ENCODE peak calls at places on chromosomes 16 and 17, in ten cellular contexts. H is H1, S is upper lobe of left lung, O is stomach, G is endothelial cell of umbilical vein, P is GM12892, Q is prostate gland, M is esophagus muscularis mucosa, R is HCT116, B is transverse colon. F is an unnamed sample.

GRCh38 chr17:81831957-81832607 is 1.0 kb downstream of the MCRIP1 start:
- DNase-seq in H (no peak), S (peak), O (no peak), G (no peak), P (no peak), Q (no peak), M (no peak), R (no peak), B (no peak), F (peak)

GRCh38 chr16:70348991-70349390 is 2.3 kb downstream of the DDX19A start:
- DNase-seq in H (no peak), S (no peak), O (no peak), G (no peak), P (no peak), Q (no peak), M (no peak), R (no peak), B (no peak), F (no peak)

GRCh38 chr16:54059319-54059718 is 227.3 kb downstream of the IRX3 start:
- DNase-seq in H (no peak), S (no peak), O (no peak), G (no peak), P (no peak), Q (no peak), M (no peak), R (no peak), B (no peak), F (no peak)

GRCh38 chr16:1809281-1809801 is 15.8 kb upstream of the IGFALS start:
- DNase-seq in H (no peak), S (no peak), O (no peak), G (no peak), P (no peak), Q (no peak), M (no peak), R (no peak), B (peak), F (no peak)

GRCh38 chr16:28981517-28981916 is 3.3 kb upstream of the LAT start:
- DNase-seq in H (no peak), S (no peak), O (no peak), G (no peak), P (peak), Q (no peak), M (no peak), R (no peak), B (no peak), F (no peak)

GRCh38 chr17:8619294-8619693 is 11.2 kb downstream of the MYH10 start:
- DNase-seq in H (no peak), S (no peak), O (no peak), G (no peak), P (no peak), Q (no peak), M (no peak), R (no peak), B (no peak), F (no peak)

GRCh38 chr16:63913278-63913677 is 1208.6 kb downstream of the CDH11 start:
- DNase-seq in H (no peak), S (no peak), O (no peak), G (no peak), P (no peak), Q (no peak), M (no peak), R (no peak), B (no peak), F (no peak)

GRCh38 chr16:75219838-75220237 is 1.1 kb downstream of the CTRB1 start:
- DNase-seq in H (no peak), S (no peak), O (no peak), G (no peak), P (no peak), Q (no peak), M (no peak), R (no peak), B (no peak), F (no peak)

GRCh38 chr17:4247981-4248388 is 15.8 kb downstream of the ANKFY1 start:
- DNase-seq in H (peak), S (peak), O (peak), G (no peak), P (no peak), Q (peak), M (no peak), R (peak), B (peak), F (no peak)

GRCh38 chr16:14374451-14375131 is 255.5 kb downstream of the PARN start:
- DNase-seq in H (no peak), S (no peak), O (no peak), G (no peak), P (no peak), Q (no peak), M (no peak), R (no peak), B (no peak), F (no peak)

GRCh38 chr17:63842173-63842539 is 329 bp downstream of the SMARCD2 start:
- DNase-seq in H (no peak), S (no peak), O (peak), G (peak), P (no peak), Q (peak), M (no peak), R (no peak), B (no peak), F (peak)

GRCh38 chr16:11677451-11677951 is 9.2 kb downstream of the SNN start:
- DNase-seq in H (no peak), S (no peak), O (no peak), G (no peak), P (no peak), Q (no peak), M (no peak), R (no peak), B (no peak), F (no peak)

GRCh38 chr17:16343569-16343968 is 9.7 kb downstream of the CENPV start:
- DNase-seq in H (no peak), S (no peak), O (no peak), G (no peak), P (no peak), Q (no peak), M (no peak), R (no peak), B (no peak), F (no peak)

GRCh38 chr16:16797239-16797638 is 418.3 kb downstream of the NPIPA7 start:
- DNase-seq in H (no peak), S (no peak), O (no peak), G (no peak), P (no peak), Q (no peak), M (no peak), R (no peak), B (no peak), F (no peak)

GRCh38 chr16:51048544-51048943 is 102.5 kb downstream of the SALL1 start:
- DNase-seq in H (no peak), S (no peak), O (no peak), G (no peak), P (no peak), Q (no peak), M (no peak), R (no peak), B (no peak), F (no peak)

GRCh38 chr16:15539197-15539596 is 103.8 kb downstream of the MARF1 start:
- DNase-seq in H (no peak), S (no peak), O (no peak), G (no peak), P (no peak), Q (no peak), M (no peak), R (peak), B (peak), F (no peak)

GRCh38 chr16:50024207-50024606 is 818 bp upstream of the CNEP1R1 start:
- DNase-seq in H (no peak), S (no peak), O (no peak), G (no peak), P (no peak), Q (peak), M (no peak), R (no peak), B (no peak), F (no peak)

GRCh38 chr17:3888343-3889171 is 4.3 kb downstream of the CAMKK1 start:
- DNase-seq in H (no peak), S (no peak), O (peak), G (peak), P (no peak), Q (peak), M (no peak), R (peak), B (peak), F (no peak)

GRCh38 chr17:81576621-81577277 is 24.6 kb upstream of the FAAP100 start:
- DNase-seq in H (no peak), S (no peak), O (no peak), G (peak), P (no peak), Q (no peak), M (no peak), R (no peak), B (no peak), F (no peak)

GRCh38 chr17:59756236-59756818 is 48.9 kb downstream of the VMP1 start:
- DNase-seq in H (no peak), S (no peak), O (no peak), G (peak), P (no peak), Q (no peak), M (no peak), R (peak), B (no peak), F (no peak)
- TF ChIP-seq POLR2AphosphoS5 in H (no peak), S (no peak), O (no peak), G (peak), P (no peak), Q (no peak), M (no peak), R (peak), B (no peak), F (no peak)

GRCh38 chr17:53630638-53631037 is 192.1 kb upstream of the KIF2B start:
- DNase-seq in H (no peak), S (no peak), O (no peak), G (no peak), P (no peak), Q (no peak), M (no peak), R (no peak), B (no peak), F (no peak)

GRCh38 chr17:53628011-53628410 is 194.7 kb upstream of the KIF2B start:
- DNase-seq in H (no peak), S (no peak), O (no peak), G (no peak), P (no peak), Q (no peak), M (no peak), R (no peak), B (no peak), F (no peak)

GRCh38 chr17:53630115-53630514 is 192.6 kb upstream of the KIF2B start:
- DNase-seq in H (no peak), S (no peak), O (no peak), G (no peak), P (no peak), Q (no peak), M (no peak), R (no peak), B (no peak), F (no peak)

GRCh38 chr17:53627511-53627910 is 195.2 kb upstream of the KIF2B start:
- DNase-seq in H (no peak), S (no peak), O (no peak), G (no peak), P (no peak), Q (no peak), M (no peak), R (no peak), B (no peak), F (no peak)

GRCh38 chr17:53629188-53629587 is 193.5 kb upstream of the KIF2B start:
- DNase-seq in H (no peak), S (no peak), O (no peak), G (no peak), P (no peak), Q (no peak), M (no peak), R (no peak), B (no peak), F (no peak)
- TF ChIP-seq POLR2A in H (no peak), S (no peak), O (no peak), G (no peak), P (no peak), Q (no peak), M (no peak), R (no peak), B (no peak), F (no peak)

DNA sequence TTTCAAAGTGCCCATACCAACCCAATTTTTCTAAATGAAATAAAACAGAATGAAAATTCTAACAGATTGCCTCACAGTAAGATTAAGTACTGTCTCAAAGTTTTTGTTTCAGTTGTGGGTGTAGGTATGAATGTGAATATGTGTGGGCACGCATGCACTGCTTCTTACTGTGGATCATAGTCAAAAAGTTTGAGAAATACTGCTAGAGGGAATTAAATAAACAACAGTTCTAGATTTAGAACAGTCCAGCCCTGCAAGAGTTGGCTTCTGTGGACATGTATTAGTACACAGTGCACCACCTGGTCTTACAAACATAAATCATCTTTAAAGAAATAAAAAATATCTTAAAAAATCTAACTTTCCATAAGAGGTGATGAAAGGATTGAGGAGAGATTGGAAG is 8.4 kb downstream of the ZNF652 start:
- DNase-seq in H (no peak), S (no peak), O (no peak), G (no peak), P (no peak), Q (no peak), M (no peak), R (no peak), B (no peak), F (no peak)
- TF ChIP-seq POLR2AphosphoS5 in H (no peak), S (no peak), O (no peak), G (no peak), P (no peak), Q (no peak), M (no peak), R (no peak), B (peak), F (no peak)

GRCh38 chr16:3457434-3458252 is 14.2 kb downstream of the NAA60 start:
- DNase-seq in H (peak), S (peak), O (peak), G (peak), P (peak), Q (peak), M (peak), R (peak), B (peak), F (peak)
- TF ChIP-seq POLR2A in H (peak), S (peak), O (peak), G (peak), P (peak), Q (peak), M (peak), R (peak), B (peak), F (peak)

DNA sequence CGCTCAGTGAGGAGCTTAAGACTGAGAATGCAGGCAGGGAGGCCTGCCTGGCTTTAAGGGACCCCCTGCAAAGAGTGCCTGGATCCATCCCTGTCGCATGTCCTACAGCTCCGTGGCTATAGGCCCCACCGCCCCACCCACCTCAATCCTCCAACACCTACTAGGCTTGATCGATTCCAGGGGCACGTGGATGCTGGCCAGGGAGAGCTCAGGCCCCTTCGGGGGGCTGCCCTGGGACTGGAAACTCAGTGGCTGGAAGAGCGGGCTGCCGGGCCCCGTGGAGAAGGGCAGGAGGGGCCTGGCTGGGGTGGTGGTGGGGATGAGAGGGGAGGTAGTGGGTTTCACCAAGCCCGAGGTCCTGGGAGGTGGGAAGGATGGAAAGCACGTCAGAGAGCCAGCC is 22.2 kb downstream of the GGA3 start:
- DNase-seq in H (no peak), S (no peak), O (no peak), G (no peak), P (no peak), Q (no peak), M (no peak), R (no peak), B (no peak), F (no peak)
- TF ChIP-seq POLR2AphosphoS5 in H (no peak), S (no peak), O (no peak), G (no peak), P (no peak), Q (no peak), M (no peak), R (no peak), B (no peak), F (no peak)

GRCh38 chr16:27401768-27402568 is at the start of gene IL21R:
- DNase-seq in H (no peak), S (peak), O (peak), G (no peak), P (peak), Q (no peak), M (peak), R (no peak), B (peak), F (peak)
- TF ChIP-seq POLR2A in H (no peak), S (no peak), O (no peak), G (no peak), P (peak), Q (no peak), M (no peak), R (no peak), B (peak), F (peak)

F was measured in spleen.